ENCODE peak calls at places on chromosomes 3 and 15, in ten cellular contexts. D is hepatocyte; Q is cardiac muscle cell; Y is prostate gland; M is tibial artery; B is CD8-positive, alpha-beta T cell; U is GM23338; Z is PC-3; C is ovary; W is dorsolateral prefrontal cortex. I is an unnamed sample.

GRCh38 chr3:149765762-149766334 is 13.6 kb upstream of the COMMD2 start:
- DNase-seq in D (peak; percentile 37), Q (no peak), Y (no peak), M (no peak), B (no peak), U (peak; percentile 55), Z (peak; percentile 59), C (no peak), W (no peak), I (no peak)

GRCh38 chr3:47047673-47048072 is 68.2 kb downstream of the NBEAL2 start:
- DNase-seq in D (no peak), Q (no peak), Y (no peak), M (no peak), B (no peak), U (no peak), Z (no peak), C (no peak), W (no peak), I (no peak)

GRCh38 chr3:57006949-57007419 is 53.5 kb upstream of the SPATA12 start:
- DNase-seq in D (peak; percentile 45), Q (peak; percentile 31), Y (peak; percentile 86), M (no peak), B (no peak), U (peak; percentile 67), Z (peak; percentile 98), C (no peak), W (no peak), I (no peak)

GRCh38 chr3:4829031-4829394 is 150.2 kb upstream of the BHLHE40 start:
- DNase-seq in D (no peak), Q (no peak), Y (no peak), M (no peak), B (no peak), U (no peak), Z (peak; percentile 82), C (no peak), W (no peak), I (no peak)

GRCh38 chr3:171615742-171616141 is 155.5 kb upstream of the TNIK start:
- DNase-seq in D (no peak), Q (no peak), Y (no peak), M (no peak), B (no peak), U (no peak), Z (no peak), C (no peak), W (no peak), I (no peak)

GRCh38 chr3:71285086-71285485 is 298.4 kb downstream of the FOXP1 start:
- DNase-seq in D (no peak), Q (no peak), Y (no peak), M (no peak), B (no peak), U (no peak), Z (no peak), C (no peak), W (no peak), I (no peak)

GRCh38 chr3:38128303-38128655 is 8.6 kb downstream of the ACAA1 start:
- DNase-seq in D (no peak), Q (no peak), Y (no peak), M (peak; percentile 44), B (no peak), U (no peak), Z (no peak), C (peak; percentile 4), W (no peak), I (no peak)

GRCh38 chr3:96491868-96492267 is 322.5 kb upstream of the EPHA6 start:
- DNase-seq in D (no peak), Q (no peak), Y (no peak), M (no peak), B (no peak), U (no peak), Z (no peak), C (no peak), W (no peak), I (no peak)

GRCh38 chr3:165797551-165797950 is 39.7 kb downstream of the BCHE start:
- DNase-seq in D (no peak), Q (no peak), Y (no peak), M (no peak), B (no peak), U (no peak), Z (peak; percentile 20), C (no peak), W (no peak), I (no peak)

GRCh38 chr3:74501001-74501400 is 113.5 kb downstream of the CNTN3 start:
- DNase-seq in D (no peak), Q (no peak), Y (no peak), M (no peak), B (no peak), U (no peak), Z (no peak), C (no peak), W (no peak), I (no peak)

GRCh38 chr3:10926831-10927521 is 65.6 kb upstream of the SLC6A1 start:
- DNase-seq in D (no peak), Q (no peak), Y (no peak), M (peak; percentile 65), B (no peak), U (no peak), Z (peak; percentile 58), C (no peak), W (no peak), I (no peak)

GRCh38 chr15:87620393-87620792 is 636.1 kb downstream of the NTRK3 start:
- DNase-seq in D (no peak), Q (no peak), Y (no peak), M (no peak), B (no peak), U (no peak), Z (peak; percentile 14), C (no peak), W (no peak), I (no peak)

GRCh38 chr3:78140866-78141658 is 1101.2 kb downstream of the ROBO2 start:
- DNase-seq in D (no peak), Q (no peak), Y (no peak), M (no peak), B (no peak), U (no peak), Z (peak; percentile 91), C (no peak), W (no peak), I (no peak)

GRCh38 chr3:140768921-140769320 is 91.1 kb downstream of the TRIM42 start:
- DNase-seq in D (no peak), Q (no peak), Y (no peak), M (no peak), B (no peak), U (no peak), Z (no peak), C (no peak), W (no peak), I (no peak)

GRCh38 chr3:113968986-113969385 is 21.2 kb downstream of the ZDHHC23 start:
- DNase-seq in D (no peak), Q (no peak), Y (no peak), M (no peak), B (no peak), U (peak; percentile 12), Z (no peak), C (no peak), W (no peak), I (no peak)

GRCh38 chr15:27514526-27514925 is 543.5 kb downstream of the GABRG3 start:
- DNase-seq in D (no peak), Q (no peak), Y (no peak), M (no peak), B (no peak), U (no peak), Z (peak; percentile 28), C (no peak), W (no peak), I (no peak)

GRCh38 chr3:17442332-17443049 is 299.9 kb downstream of the TBC1D5 start:
- DNase-seq in D (peak; percentile 16), Q (no peak), Y (no peak), M (no peak), B (no peak), U (no peak), Z (no peak), C (no peak), W (no peak), I (no peak)

GRCh38 chr3:17443142-17443541 is 299.3 kb downstream of the TBC1D5 start:
- DNase-seq in D (no peak), Q (no peak), Y (no peak), M (no peak), B (no peak), U (no peak), Z (no peak), C (no peak), W (no peak), I (no peak)

GRCh38 chr3:17444865-17445264 is 297.6 kb downstream of the TBC1D5 start:
- DNase-seq in D (no peak), Q (no peak), Y (no peak), M (no peak), B (no peak), U (no peak), Z (no peak), C (no peak), W (no peak), I (no peak)
- H3K27ac ChIP-seq in D (no peak overlapping the region), Q (no peak overlapping the region), Y (no peak overlapping the region), M (no peak overlapping the region), B (no peak overlapping the region), U (no peak overlapping the region), Z (no peak overlapping the region), C (no peak overlapping the region), W (no peak overlapping the region), I (no peak overlapping the region)

GRCh38 chr3:88057650-88058321 is 1.0 kb downstream of the CGGBP1 start:
- DNase-seq in D (peak; percentile 30), Q (peak; percentile 8), Y (no peak), M (no peak), B (no peak), U (no peak), Z (no peak), C (no peak), W (no peak), I (peak; percentile 16)
- TF ChIP-seq CTCF in D (peak; percentile 34), Q (peak; percentile 25), Y (no peak), M (peak; percentile 8), B (peak; percentile 15), U (no peak), Z (no peak), C (no peak), W (peak; percentile 29), I (no peak)

DNA sequence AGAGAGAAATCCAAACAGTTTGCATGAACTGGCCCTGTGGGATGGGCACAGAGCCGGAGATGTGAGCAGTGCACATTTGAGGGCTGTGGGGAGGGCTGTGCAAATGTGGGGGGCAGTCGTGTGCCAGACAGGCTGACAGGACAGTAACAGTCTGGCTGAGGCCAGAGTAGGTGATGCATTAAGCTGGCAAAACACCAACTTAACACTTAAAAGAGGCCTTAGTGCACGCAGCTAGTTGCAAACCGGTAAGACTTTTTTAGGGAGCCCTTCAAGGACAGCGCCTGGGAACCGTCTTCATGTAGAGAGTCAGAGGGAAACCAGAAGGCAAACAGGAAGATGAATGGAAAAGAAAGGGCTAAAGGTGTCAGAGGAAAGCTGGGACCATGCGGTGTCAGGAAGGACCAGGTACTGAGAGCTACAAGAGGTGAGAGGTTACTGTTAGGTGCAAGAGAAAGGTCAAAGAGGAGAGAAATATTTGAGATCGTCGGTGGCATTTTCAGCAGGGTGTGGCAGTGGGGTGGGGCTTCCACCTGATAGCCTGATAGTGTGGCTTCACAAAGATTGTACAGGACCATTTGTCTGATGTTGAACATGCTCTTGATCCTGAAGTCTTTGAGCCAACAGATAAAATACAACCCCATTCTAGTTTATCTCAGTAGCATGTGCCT is 30.0 kb upstream of the CHD2 start:
- DNase-seq in D (peak; percentile 35), Q (no peak), Y (no peak), M (no peak), B (no peak), U (no peak), Z (peak; percentile 42), C (no peak), W (no peak), I (no peak)
- H3K27ac ChIP-seq in D (peak overlapping the region; percentile 14), Q (peak overlapping the region; percentile 18), Y (peak overlapping the region; percentile 52), M (peak overlapping the region; percentile 70), B (no peak overlapping the region), U (no peak overlapping the region), Z (peak overlapping the region; percentile 30), C (peak overlapping the region; percentile 48), W (no peak overlapping the region), I (no peak overlapping the region)

GRCh38 chr3:25895031-25895430 is 105.1 kb downstream of the OXSM start:
- DNase-seq in D (no peak), Q (peak; percentile 61), Y (no peak), M (no peak), B (no peak), U (no peak), Z (no peak), C (no peak), W (no peak), I (no peak)
- TF ChIP-seq CTCF in D (no peak), Q (no peak), Y (no peak), M (no peak), B (no peak), U (no peak), Z (no peak), C (no peak), W (no peak), I (no peak)

I was measured in testis.